ENCODE peak calls at places on chromosomes 13 and 19, in four cellular contexts. C is tibial nerve, M is esophagus muscularis mucosa, B is heart left ventricle. X is an unnamed sample.
A peak's percentile ranks its signal among the peaks of the same experiment; 100 is the strongest.

GRCh38 chr13:40306817-40307216 is 359.6 kb downstream of the FOXO1 start:
- DNase-seq in C (no peak), M (no peak), B (no peak), X (no peak)

GRCh38 chr19:16326401-16327130 is 1.9 kb downstream of the KLF2 start:
- DNase-seq in C (no peak), M (no peak), B (peak; percentile 50), X (no peak)

GRCh38 chr13:35892837-35893814 is 238.1 kb downstream of the DCLK1 start:
- DNase-seq in C (no peak), M (peak; percentile 42), B (no peak), X (no peak)

GRCh38 chr13:109204657-109205056 is 575.2 kb downstream of the MYO16 start:
- DNase-seq in C (no peak), M (no peak), B (no peak), X (no peak)

GRCh38 chr19:9431475-9431874 is 3.9 kb downstream of the ZNF266 start:
- DNase-seq in C (no peak), M (no peak), B (no peak), X (no peak)

GRCh38 chr19:30214651-30215051 is 157.5 kb upstream of the ZNF536 start:
- DNase-seq in C (no peak), M (no peak), B (no peak), X (no peak)

GRCh38 chr13:101453784-101454201 is 1.3 kb downstream of the ITGBL1 start:
- DNase-seq in C (no peak), M (no peak), B (no peak), X (no peak)

GRCh38 chr19:5166262-5166661 is 174.3 kb downstream of the PTPRS start:
- DNase-seq in C (no peak), M (no peak), B (no peak), X (no peak)

GRCh38 chr19:1776606-1777147 is 23.4 kb downstream of the ONECUT3 start:
- DNase-seq in C (no peak), M (no peak), B (no peak), X (no peak)

GRCh38 chr13:102039264-102039663 is 362.6 kb downstream of the FGF14 start:
- DNase-seq in C (no peak), M (no peak), B (peak; percentile 30), X (no peak)

GRCh38 chr13:50757021-50757420 is 86.5 kb downstream of the DLEU7 start:
- DNase-seq in C (no peak), M (no peak), B (no peak), X (no peak)

GRCh38 chr19:8487137-8487851 is 15.1 kb downstream of the PRAM1 start:
- DNase-seq in C (no peak), M (no peak), B (peak; percentile 58), X (no peak)

GRCh38 chr19:5054551-5055456 is 85.9 kb downstream of the KDM4B start:
- DNase-seq in C (no peak), M (no peak), B (peak; percentile 73), X (no peak)

GRCh38 chr19:56973713-56974553 is 133.4 kb upstream of the PEG3 start:
- DNase-seq in C (no peak), M (no peak), B (no peak), X (no peak)

GRCh38 chr13:28548872-28549271 is 53.9 kb upstream of the FLT1 start:
- DNase-seq in C (no peak), M (no peak), B (no peak), X (no peak)

GRCh38 chr19:7681336-7682174 is 922 bp downstream of the TRAPPC5 start:
- DNase-seq in C (peak; percentile 42), M (peak; percentile 95), B (peak; percentile 84), X (peak; percentile 69)

GRCh38 chr13:48500652-48501197 is 32.2 kb downstream of the RCBTB2 start:
- DNase-seq in C (no peak), M (no peak), B (no peak), X (no peak)

GRCh38 chr13:75705395-75705794 is 69.3 kb downstream of the LMO7 start:
- DNase-seq in C (no peak), M (no peak), B (no peak), X (no peak)

GRCh38 chr13:19818223-19818842 is 35.6 kb upstream of the PSPC1 start:
- DNase-seq in C (no peak), M (no peak), B (no peak), X (no peak)

GRCh38 chr19:11964858-11965645 is at the start of gene ZNF763:
- DNase-seq in C (peak; percentile 95), M (peak; percentile 99), B (peak; percentile 95), X (peak; percentile 82)

GRCh38 chr19:11970174-11970573 is 5.3 kb downstream of the ZNF763 start:
- DNase-seq in C (no peak), M (no peak), B (no peak), X (no peak)

GRCh38 chr19:11963566-11964355 is 1.1 kb upstream of the ZNF763 start:
- DNase-seq in C (peak; percentile 71), M (peak; percentile 94), B (peak; percentile 87), X (peak; percentile 31)

GRCh38 chr19:11964496-11964857 is 363 bp upstream of the ZNF763 start:
- DNase-seq in C (no peak), M (no peak), B (no peak), X (no peak)
- H3K27ac ChIP-seq in C (peak overlapping the region; percentile 99), M (peak overlapping the region; percentile 92), B (peak overlapping the region; percentile 81), X (peak overlapping the region; percentile 93)

GRCh38 chr19:17948474-17948966 is 15.7 kb downstream of the CCDC124 start:
- DNase-seq in C (no peak), M (no peak), B (no peak), X (no peak)

GRCh38 chr19:17950310-17951150 is 16.4 kb upstream of the KCNN1 start:
- DNase-seq in C (no peak), M (no peak), B (no peak), X (no peak)

GRCh38 chr19:17948967-17949930 is 16.4 kb downstream of the CCDC124 start:
- DNase-seq in C (no peak), M (no peak), B (no peak), X (no peak)

GRCh38 chr19:17951151-17952040 is 15.5 kb upstream of the KCNN1 start:
- DNase-seq in C (no peak), M (no peak), B (no peak), X (no peak)

DNA sequence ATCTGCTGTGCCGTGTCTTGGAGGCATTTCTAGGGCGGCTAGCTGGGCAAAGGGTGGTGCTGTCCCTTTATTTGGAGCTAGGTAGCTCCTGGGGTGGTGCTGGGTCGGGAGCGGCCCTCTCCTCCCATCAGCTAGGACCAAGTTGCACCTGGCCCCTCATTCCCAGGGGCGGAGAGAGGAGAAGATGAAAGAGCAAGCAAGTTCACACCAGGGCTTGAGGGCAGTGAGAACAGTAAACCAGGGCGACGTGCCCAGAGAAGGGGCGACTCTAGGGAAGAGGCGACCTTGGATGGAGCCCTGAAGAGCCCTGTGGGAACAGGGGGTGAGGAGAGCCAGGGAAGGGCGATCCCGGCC is 17.0 kb upstream of the KCNN1 start:
- DNase-seq in C (no peak), M (no peak), B (no peak), X (no peak)
- H3K27me3 ChIP-seq in C (peaks cover 64% of the 10 kb centered on the region), M (peaks cover 36% of the 10 kb centered on the region), B (peaks cover 58% of the 10 kb centered on the region), X (peaks cover 20% of the 10 kb centered on the region)

GRCh38 chr13:113208424-113209335 is at the start of gene PCID2:
- DNase-seq in C (peak; percentile 76), M (peak; percentile 96), B (peak; percentile 90), X (peak; percentile 68)

GRCh38 chr13:113209336-113209879 is at the start of gene CUL4A:
- DNase-seq in C (peak; percentile 64), M (no peak), B (peak; percentile 81), X (no peak)

GRCh38 chr13:113210834-113211233 is 1.4 kb downstream of the CUL4A start:
- DNase-seq in C (no peak), M (no peak), B (no peak), X (no peak)

GRCh38 chr13:113211774-113212173 is 2.4 kb downstream of the CUL4A start:
- DNase-seq in C (no peak), M (no peak), B (no peak), X (no peak)

GRCh38 chr13:113209880-113210421 is 538 bp downstream of the CUL4A start:
- DNase-seq in C (no peak), M (peak; percentile 93), B (peak; percentile 63), X (no peak)
- H3K27ac ChIP-seq in C (peak overlapping the region; percentile 99), M (peak overlapping the region; percentile 100), B (peak overlapping the region; percentile 99), X (peak overlapping the region; percentile 80)

DNA sequence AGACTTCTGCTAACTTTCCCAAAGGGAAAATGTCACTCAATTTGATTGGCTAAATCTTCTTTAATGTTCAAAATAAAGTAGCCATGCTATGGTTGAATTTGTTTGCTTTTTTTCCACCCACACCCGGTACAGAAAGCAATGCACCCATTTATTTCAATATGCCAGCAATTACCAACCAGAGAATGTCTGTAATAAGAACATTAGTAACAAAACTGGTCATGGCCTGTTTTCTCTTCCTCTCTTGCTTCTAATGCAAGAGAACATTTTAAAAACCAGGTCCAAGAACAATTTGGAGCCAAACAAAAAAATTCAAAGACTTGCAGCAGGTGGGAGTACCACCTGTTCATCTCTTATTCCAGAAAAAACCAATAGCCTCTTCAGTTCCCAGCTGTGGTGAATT is 1108.8 kb upstream of the PCDH20 start:
- DNase-seq in C (no peak), M (no peak), B (no peak), X (no peak)
- H3K27me3 ChIP-seq in C (no peaks in the 10 kb centered on the region), M (no peaks in the 10 kb centered on the region), B (no peaks in the 10 kb centered on the region), X (no peaks in the 10 kb centered on the region)

GRCh38 chr19:45766293-45766918 is 2.6 kb downstream of the SIX5 start:
- DNase-seq in C (no peak), M (no peak), B (no peak), X (no peak)
- H3K27ac ChIP-seq in C (peak overlapping the region; percentile 99), M (peak overlapping the region; percentile 98), B (peak overlapping the region; percentile 98), X (peak overlapping the region; percentile 94)

DNA sequence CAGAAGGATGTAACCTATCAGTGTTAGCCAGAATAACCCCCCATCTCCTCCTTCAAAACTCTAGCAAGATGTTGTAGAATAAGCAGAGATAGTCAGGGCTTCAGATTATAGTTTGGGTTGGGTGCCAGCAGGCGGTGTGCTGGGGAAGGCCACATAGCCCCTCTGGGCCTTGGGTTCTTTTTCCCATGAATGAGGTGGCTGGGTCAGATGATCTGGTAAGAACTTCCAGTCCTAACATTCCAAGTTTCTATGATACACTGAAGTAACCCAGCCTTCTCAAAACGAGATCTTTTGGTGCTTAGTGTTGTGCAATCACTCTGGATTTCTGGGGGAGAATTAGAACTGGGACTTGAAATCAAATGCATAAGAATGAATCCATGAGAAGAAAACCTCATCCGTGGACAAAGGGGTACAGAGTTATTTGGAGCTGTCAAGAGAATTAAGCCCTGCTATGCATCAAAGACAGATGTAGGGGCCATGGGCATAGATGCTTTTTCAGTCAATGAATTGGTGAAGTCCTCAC is 810 bp downstream of the CBY2 start:
- DNase-seq in C (no peak), M (no peak), B (no peak), X (no peak)
- H3K27me3 ChIP-seq in C (no peaks in the 10 kb centered on the region), M (no peaks in the 10 kb centered on the region), B (no peaks in the 10 kb centered on the region), X (no peaks in the 10 kb centered on the region)